ENCODE peak calls at places on chromosomes 6 and 20, in ten cellular contexts. One of them, this sample, is unnamed.

GRCh38 chr20:25238319-25239037 is 9.4 kb upstream of the PYGB start:
- DNase-seq in astrocyte: peak; percentile 57
- DNase-seq in tibial artery: peak; percentile 66
- DNase-seq in body of pancreas: no peak
- DNase-seq in brain microvascular endothelial cell: peak; percentile 75
- DNase-seq in kidney: no peak
- DNase-seq in transverse colon: no peak
- DNase-seq in astrocyte of the cerebellum: no peak
- DNase-seq in mucosa of descending colon: no peak
- DNase-seq in fibroblast of pulmonary artery: peak; percentile 54
- DNase-seq in this sample: peak; percentile 55

GRCh38 chr20:61929561-61929960 is 136.1 kb downstream of the TAF4 start:
- DNase-seq in astrocyte: no peak
- DNase-seq in tibial artery: peak; percentile 39
- DNase-seq in body of pancreas: no peak
- DNase-seq in brain microvascular endothelial cell: no peak
- DNase-seq in kidney: peak; percentile 25
- DNase-seq in transverse colon: no peak
- DNase-seq in astrocyte of the cerebellum: no peak
- DNase-seq in mucosa of descending colon: peak; percentile 29
- DNase-seq in fibroblast of pulmonary artery: no peak
- DNase-seq in this sample: no peak

GRCh38 chr20:21713470-21713869 is 8.0 kb downstream of the PAX1 start:
- DNase-seq in astrocyte: no peak
- DNase-seq in tibial artery: no peak
- DNase-seq in body of pancreas: no peak
- DNase-seq in brain microvascular endothelial cell: no peak
- DNase-seq in kidney: no peak
- DNase-seq in transverse colon: no peak
- DNase-seq in astrocyte of the cerebellum: no peak
- DNase-seq in mucosa of descending colon: no peak
- DNase-seq in fibroblast of pulmonary artery: no peak
- DNase-seq in this sample: no peak

GRCh38 chr20:37408930-37409210 is 62.9 kb downstream of the SRC start:
- DNase-seq in astrocyte: no peak
- DNase-seq in tibial artery: no peak
- DNase-seq in body of pancreas: no peak
- DNase-seq in brain microvascular endothelial cell: no peak
- DNase-seq in kidney: no peak
- DNase-seq in transverse colon: no peak
- DNase-seq in astrocyte of the cerebellum: no peak
- DNase-seq in mucosa of descending colon: no peak
- DNase-seq in fibroblast of pulmonary artery: no peak
- DNase-seq in this sample: no peak

GRCh38 chr20:37988555-37988954 is 44.7 kb downstream of the TTI1 start:
- DNase-seq in astrocyte: no peak
- DNase-seq in tibial artery: no peak
- DNase-seq in body of pancreas: no peak
- DNase-seq in brain microvascular endothelial cell: no peak
- DNase-seq in kidney: no peak
- DNase-seq in transverse colon: no peak
- DNase-seq in astrocyte of the cerebellum: no peak
- DNase-seq in mucosa of descending colon: no peak
- DNase-seq in fibroblast of pulmonary artery: no peak
- DNase-seq in this sample: peak; percentile 5

GRCh38 chr6:24455061-24455460 is 34.3 kb downstream of the GPLD1 start:
- DNase-seq in astrocyte: no peak
- DNase-seq in tibial artery: no peak
- DNase-seq in body of pancreas: no peak
- DNase-seq in brain microvascular endothelial cell: no peak
- DNase-seq in kidney: no peak
- DNase-seq in transverse colon: no peak
- DNase-seq in astrocyte of the cerebellum: no peak
- DNase-seq in mucosa of descending colon: no peak
- DNase-seq in fibroblast of pulmonary artery: no peak
- DNase-seq in this sample: no peak

GRCh38 chr20:24546232-24546892 is 76.9 kb downstream of the SYNDIG1 start:
- DNase-seq in astrocyte: no peak
- DNase-seq in tibial artery: no peak
- DNase-seq in body of pancreas: no peak
- DNase-seq in brain microvascular endothelial cell: no peak
- DNase-seq in kidney: no peak
- DNase-seq in transverse colon: no peak
- DNase-seq in astrocyte of the cerebellum: no peak
- DNase-seq in mucosa of descending colon: no peak
- DNase-seq in fibroblast of pulmonary artery: no peak
- DNase-seq in this sample: no peak

GRCh38 chr20:52071136-52071535 is 120.4 kb downstream of the ZFP64 start:
- DNase-seq in astrocyte: no peak
- DNase-seq in tibial artery: no peak
- DNase-seq in body of pancreas: no peak
- DNase-seq in brain microvascular endothelial cell: no peak
- DNase-seq in kidney: no peak
- DNase-seq in transverse colon: no peak
- DNase-seq in astrocyte of the cerebellum: no peak
- DNase-seq in mucosa of descending colon: no peak
- DNase-seq in fibroblast of pulmonary artery: no peak
- DNase-seq in this sample: no peak

GRCh38 chr20:63459070-63459380 is 13.4 kb downstream of the KCNQ2 start:
- DNase-seq in astrocyte: no peak
- DNase-seq in tibial artery: no peak
- DNase-seq in body of pancreas: no peak
- DNase-seq in brain microvascular endothelial cell: no peak
- DNase-seq in kidney: no peak
- DNase-seq in transverse colon: no peak
- DNase-seq in astrocyte of the cerebellum: no peak
- DNase-seq in mucosa of descending colon: no peak
- DNase-seq in fibroblast of pulmonary artery: no peak
- DNase-seq in this sample: no peak

GRCh38 chr6:170269151-170269872 is 21.6 kb downstream of the DLL1 start:
- DNase-seq in astrocyte: no peak
- DNase-seq in tibial artery: no peak
- DNase-seq in body of pancreas: peak; percentile 55
- DNase-seq in brain microvascular endothelial cell: no peak
- DNase-seq in kidney: peak; percentile 85
- DNase-seq in transverse colon: peak; percentile 61
- DNase-seq in astrocyte of the cerebellum: no peak
- DNase-seq in mucosa of descending colon: peak; percentile 82
- DNase-seq in fibroblast of pulmonary artery: no peak
- DNase-seq in this sample: no peak

GRCh38 chr6:147950623-147950987 is 392.0 kb upstream of the SASH1 start:
- DNase-seq in astrocyte: peak; percentile 42
- DNase-seq in tibial artery: peak; percentile 65
- DNase-seq in body of pancreas: no peak
- DNase-seq in brain microvascular endothelial cell: peak; percentile 11
- DNase-seq in kidney: no peak
- DNase-seq in transverse colon: no peak
- DNase-seq in astrocyte of the cerebellum: no peak
- DNase-seq in mucosa of descending colon: no peak
- DNase-seq in fibroblast of pulmonary artery: peak; percentile 75
- DNase-seq in this sample: peak; percentile 28

GRCh38 chr20:51381557-51381956 is 161.0 kb downstream of the NFATC2 start:
- DNase-seq in astrocyte: no peak
- DNase-seq in tibial artery: no peak
- DNase-seq in body of pancreas: no peak
- DNase-seq in brain microvascular endothelial cell: no peak
- DNase-seq in kidney: no peak
- DNase-seq in transverse colon: no peak
- DNase-seq in astrocyte of the cerebellum: no peak
- DNase-seq in mucosa of descending colon: no peak
- DNase-seq in fibroblast of pulmonary artery: no peak
- DNase-seq in this sample: no peak

GRCh38 chr6:131182991-131183425 is 47.7 kb downstream of the AKAP7 start:
- DNase-seq in astrocyte: no peak
- DNase-seq in tibial artery: no peak
- DNase-seq in body of pancreas: no peak
- DNase-seq in brain microvascular endothelial cell: peak; percentile 22
- DNase-seq in kidney: no peak
- DNase-seq in transverse colon: no peak
- DNase-seq in astrocyte of the cerebellum: peak; percentile 15
- DNase-seq in mucosa of descending colon: no peak
- DNase-seq in fibroblast of pulmonary artery: peak; percentile 74
- DNase-seq in this sample: peak; percentile 52
- TF ChIP-seq CTCF in astrocyte: peak; percentile 44
- TF ChIP-seq CTCF in tibial artery: no peak
- TF ChIP-seq CTCF in body of pancreas: peak; percentile 42
- TF ChIP-seq CTCF in brain microvascular endothelial cell: peak; percentile 64
- TF ChIP-seq CTCF in kidney: peak; percentile 31
- TF ChIP-seq CTCF in transverse colon: peak; percentile 45
- TF ChIP-seq CTCF in astrocyte of the cerebellum: peak; percentile 62
- TF ChIP-seq CTCF in mucosa of descending colon: peak; percentile 11
- TF ChIP-seq CTCF in fibroblast of pulmonary artery: peak; percentile 71
- TF ChIP-seq CTCF in this sample: peak; percentile 69

GRCh38 chr20:15977026-15977425 is 596.2 kb downstream of the KIF16B start:
- DNase-seq in astrocyte: no peak
- DNase-seq in tibial artery: no peak
- DNase-seq in body of pancreas: no peak
- DNase-seq in brain microvascular endothelial cell: no peak
- DNase-seq in kidney: no peak
- DNase-seq in transverse colon: no peak
- DNase-seq in astrocyte of the cerebellum: no peak
- DNase-seq in mucosa of descending colon: no peak
- DNase-seq in fibroblast of pulmonary artery: no peak
- DNase-seq in this sample: no peak

GRCh38 chr20:15977758-15978157 is 595.5 kb downstream of the KIF16B start:
- DNase-seq in astrocyte: no peak
- DNase-seq in tibial artery: no peak
- DNase-seq in body of pancreas: no peak
- DNase-seq in brain microvascular endothelial cell: no peak
- DNase-seq in kidney: no peak
- DNase-seq in transverse colon: no peak
- DNase-seq in astrocyte of the cerebellum: no peak
- DNase-seq in mucosa of descending colon: no peak
- DNase-seq in fibroblast of pulmonary artery: no peak
- DNase-seq in this sample: no peak

GRCh38 chr20:15976047-15976731 is 597.1 kb downstream of the KIF16B start:
- DNase-seq in astrocyte: no peak
- DNase-seq in tibial artery: no peak
- DNase-seq in body of pancreas: no peak
- DNase-seq in brain microvascular endothelial cell: no peak
- DNase-seq in kidney: no peak
- DNase-seq in transverse colon: no peak
- DNase-seq in astrocyte of the cerebellum: no peak
- DNase-seq in mucosa of descending colon: no peak
- DNase-seq in fibroblast of pulmonary artery: no peak
- DNase-seq in this sample: no peak
- H3K4me3 ChIP-seq in astrocyte: no peak overlapping the region
- H3K4me3 ChIP-seq in tibial artery: no peak overlapping the region
- H3K4me3 ChIP-seq in body of pancreas: no peak overlapping the region
- H3K4me3 ChIP-seq in brain microvascular endothelial cell: no peak overlapping the region
- H3K4me3 ChIP-seq in kidney: no peak overlapping the region
- H3K4me3 ChIP-seq in transverse colon: no peak overlapping the region
- H3K4me3 ChIP-seq in astrocyte of the cerebellum: no peak overlapping the region
- H3K4me3 ChIP-seq in mucosa of descending colon: no peak overlapping the region
- H3K4me3 ChIP-seq in fibroblast of pulmonary artery: no peak overlapping the region
- H3K4me3 ChIP-seq in this sample: no peak overlapping the region

GRCh38 chr6:125753218-125753936 is 3.9 kb downstream of the HEY2 start:
- DNase-seq in astrocyte: no peak
- DNase-seq in tibial artery: no peak
- DNase-seq in body of pancreas: peak; percentile 57
- DNase-seq in brain microvascular endothelial cell: no peak
- DNase-seq in kidney: no peak
- DNase-seq in transverse colon: no peak
- DNase-seq in astrocyte of the cerebellum: peak; percentile 37
- DNase-seq in mucosa of descending colon: no peak
- DNase-seq in fibroblast of pulmonary artery: peak; percentile 67
- DNase-seq in this sample: peak; percentile 25

GRCh38 chr6:125764105-125764671 is 14.8 kb downstream of the HEY2 start:
- DNase-seq in astrocyte: no peak
- DNase-seq in tibial artery: no peak
- DNase-seq in body of pancreas: no peak
- DNase-seq in brain microvascular endothelial cell: no peak
- DNase-seq in kidney: no peak
- DNase-seq in transverse colon: no peak
- DNase-seq in astrocyte of the cerebellum: no peak
- DNase-seq in mucosa of descending colon: no peak
- DNase-seq in fibroblast of pulmonary artery: no peak
- DNase-seq in this sample: no peak

GRCh38 chr6:125759959-125760457 is 10.6 kb downstream of the HEY2 start:
- DNase-seq in astrocyte: no peak
- DNase-seq in tibial artery: no peak
- DNase-seq in body of pancreas: no peak
- DNase-seq in brain microvascular endothelial cell: no peak
- DNase-seq in kidney: no peak
- DNase-seq in transverse colon: no peak
- DNase-seq in astrocyte of the cerebellum: no peak
- DNase-seq in mucosa of descending colon: no peak
- DNase-seq in fibroblast of pulmonary artery: no peak
- DNase-seq in this sample: no peak

GRCh38 chr6:125753937-125754259 is 4.5 kb downstream of the HEY2 start:
- DNase-seq in astrocyte: no peak
- DNase-seq in tibial artery: no peak
- DNase-seq in body of pancreas: no peak
- DNase-seq in brain microvascular endothelial cell: no peak
- DNase-seq in kidney: no peak
- DNase-seq in transverse colon: no peak
- DNase-seq in astrocyte of the cerebellum: no peak
- DNase-seq in mucosa of descending colon: no peak
- DNase-seq in fibroblast of pulmonary artery: no peak
- DNase-seq in this sample: no peak

GRCh38 chr6:125759184-125759902 is 9.9 kb downstream of the HEY2 start:
- DNase-seq in astrocyte: no peak
- DNase-seq in tibial artery: peak; percentile 87
- DNase-seq in body of pancreas: no peak
- DNase-seq in brain microvascular endothelial cell: peak; percentile 51
- DNase-seq in kidney: peak; percentile 71
- DNase-seq in transverse colon: no peak
- DNase-seq in astrocyte of the cerebellum: no peak
- DNase-seq in mucosa of descending colon: peak; percentile 36
- DNase-seq in fibroblast of pulmonary artery: no peak
- DNase-seq in this sample: no peak
- TF ChIP-seq CTCF in astrocyte: no peak
- TF ChIP-seq CTCF in tibial artery: peak; percentile 69
- TF ChIP-seq CTCF in body of pancreas: no peak
- TF ChIP-seq CTCF in brain microvascular endothelial cell: peak; percentile 82
- TF ChIP-seq CTCF in kidney: no peak
- TF ChIP-seq CTCF in transverse colon: peak; percentile 22
- TF ChIP-seq CTCF in astrocyte of the cerebellum: peak; percentile 7
- TF ChIP-seq CTCF in mucosa of descending colon: no peak
- TF ChIP-seq CTCF in fibroblast of pulmonary artery: peak; percentile 15
- TF ChIP-seq CTCF in this sample: no peak

DNA sequence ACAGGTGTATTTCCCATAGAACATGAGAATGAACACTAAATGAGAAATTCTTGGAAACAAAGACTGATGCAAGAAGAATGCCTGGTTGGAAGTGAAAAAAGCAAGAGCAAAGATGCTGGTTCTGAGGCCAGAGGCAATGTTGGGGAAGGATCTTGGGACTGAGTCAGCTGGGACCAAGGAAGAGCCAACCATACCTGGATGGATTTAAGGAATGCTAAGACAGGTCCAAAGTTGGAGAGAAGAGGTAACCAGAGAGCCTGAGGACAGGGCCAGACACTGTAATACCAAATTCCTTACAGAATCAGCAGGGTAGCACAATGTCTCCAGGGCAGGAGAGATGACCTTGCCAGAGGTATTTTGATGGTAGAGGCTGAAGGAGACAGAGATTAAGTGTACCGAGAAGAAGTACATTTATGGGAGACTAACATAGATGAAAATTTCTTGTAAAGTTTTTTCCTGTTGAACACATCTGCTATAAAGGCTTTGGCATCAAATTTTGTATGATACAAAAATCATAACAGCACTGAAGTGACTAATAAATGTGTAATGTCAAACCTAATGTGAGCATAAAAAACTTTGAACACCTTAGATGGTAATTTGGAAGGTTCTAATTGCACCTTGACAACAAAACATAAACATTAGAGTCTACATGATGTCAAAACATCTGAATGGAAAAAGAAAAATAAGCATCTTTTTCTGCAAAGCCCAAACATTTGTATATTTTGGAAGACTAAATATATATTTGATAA is 221.7 kb upstream of the MARCKS start:
- DNase-seq in astrocyte: no peak
- DNase-seq in tibial artery: no peak
- DNase-seq in body of pancreas: no peak
- DNase-seq in brain microvascular endothelial cell: no peak
- DNase-seq in kidney: no peak
- DNase-seq in transverse colon: no peak
- DNase-seq in astrocyte of the cerebellum: no peak
- DNase-seq in mucosa of descending colon: no peak
- DNase-seq in fibroblast of pulmonary artery: no peak
- DNase-seq in this sample: peak; percentile 13
- H3K4me3 ChIP-seq in astrocyte: no peak overlapping the region
- H3K4me3 ChIP-seq in tibial artery: no peak overlapping the region
- H3K4me3 ChIP-seq in body of pancreas: no peak overlapping the region
- H3K4me3 ChIP-seq in brain microvascular endothelial cell: no peak overlapping the region
- H3K4me3 ChIP-seq in kidney: no peak overlapping the region
- H3K4me3 ChIP-seq in transverse colon: no peak overlapping the region
- H3K4me3 ChIP-seq in astrocyte of the cerebellum: no peak overlapping the region
- H3K4me3 ChIP-seq in mucosa of descending colon: no peak overlapping the region
- H3K4me3 ChIP-seq in fibroblast of pulmonary artery: no peak overlapping the region
- H3K4me3 ChIP-seq in this sample: no peak overlapping the region